ENCODE peak calls at places on chromosome 6, in nine cellular contexts. M is transverse colon, T is ovary, W is SK-N-SH, K is tibial nerve, A is upper lobe of left lung, Y is A549, E is suprapubic skin, F is K562. V is an unnamed sample.

GRCh38 chr6:40442591-40442990 is 144.6 kb downstream of the LRFN2 start:
- DNase-seq in E (no peak), Y (no peak), F (no peak), M (no peak), W (peak; percentile 55), K (no peak), T (no peak), A (peak; percentile 20), V (no peak)

GRCh38 chr6:54057068-54057467 is 54.2 kb upstream of the MLIP start:
- DNase-seq in A (no peak), M (no peak), K (no peak), F (no peak), T (no peak), E (no peak), Y (no peak), W (no peak), V (no peak)

GRCh38 chr6:13794184-13794583 is 20.2 kb downstream of the MCUR1 start:
- DNase-seq in W (no peak), Y (peak; percentile 28), E (no peak), A (no peak), T (no peak), M (no peak), K (no peak), F (peak; percentile 11), V (no peak)

GRCh38 chr6:144840619-144841018 is 555.5 kb downstream of the UTRN start:
- DNase-seq in M (no peak), A (peak; percentile 46), T (no peak), F (no peak), E (no peak), W (no peak), K (no peak), Y (no peak), V (no peak)

GRCh38 chr6:111480988-111481830 is 1.8 kb downstream of the REV3L start:
- DNase-seq in Y (no peak), F (peak; percentile 47), K (no peak), T (no peak), W (no peak), E (no peak), A (no peak), M (no peak), V (no peak)

GRCh38 chr6:100453701-100454521 is 10.8 kb downstream of the SIM1 start:
- DNase-seq in F (no peak), T (no peak), E (no peak), K (no peak), M (no peak), Y (no peak), W (no peak), A (peak; percentile 39), V (no peak)

GRCh38 chr6:130457605-130458004 is 91.8 kb downstream of the TMEM200A start:
- DNase-seq in E (no peak), F (no peak), A (no peak), M (no peak), T (no peak), W (no peak), K (no peak), Y (peak; percentile 1), V (no peak)

GRCh38 chr6:25637946-25638345 is 14.1 kb upstream of the SCGN start:
- DNase-seq in A (no peak), E (no peak), Y (no peak), F (no peak), M (peak; percentile 20), T (no peak), W (no peak), K (no peak), V (no peak)

DNA sequence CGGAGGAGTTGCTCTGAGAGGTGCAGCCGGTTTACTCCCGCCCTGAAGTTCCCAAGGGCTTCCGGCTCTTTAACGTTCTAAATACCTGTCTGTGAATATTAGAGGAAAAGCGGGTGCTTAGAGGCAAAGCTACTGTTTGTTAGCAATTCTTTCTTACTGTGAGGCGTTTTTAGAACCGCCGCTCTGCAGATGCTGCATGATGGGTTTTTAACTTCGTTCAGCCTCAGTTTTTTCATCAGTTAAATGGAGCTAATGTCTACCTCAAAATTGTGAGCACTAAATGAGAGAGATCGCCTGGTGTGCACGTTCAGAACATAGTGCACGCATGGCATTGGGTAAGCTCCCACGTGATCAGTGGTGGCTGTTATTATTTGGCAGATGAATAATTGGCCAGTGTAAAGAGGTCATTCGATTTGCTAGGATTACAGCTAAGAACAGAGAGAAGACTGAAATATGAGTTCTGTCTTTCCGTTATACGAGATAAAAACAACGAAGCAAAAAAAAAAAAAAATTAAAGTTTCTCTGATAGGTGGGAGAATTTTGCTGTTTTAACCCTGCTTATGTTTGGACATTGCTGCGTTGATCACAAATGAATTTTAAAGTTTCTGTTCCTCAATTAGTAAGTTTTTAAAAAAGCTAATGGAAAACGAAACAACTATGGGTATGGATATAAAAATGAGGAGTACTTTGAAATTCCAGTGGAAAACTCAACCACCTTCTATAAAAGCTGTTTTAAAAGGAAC is 660 bp upstream of the TFB1M start:
- DNase-seq in F (peak; percentile 86), E (no peak), W (peak; percentile 46), M (peak; percentile 63), T (no peak), A (no peak), K (peak; percentile 73), Y (peak; percentile 88), V (peak; percentile 89)
- TF ChIP-seq EP300 in F (no peak), E (no peak), W (no peak), M (no peak), T (no peak), A (peak; percentile 46), K (no peak), Y (no peak), V (no peak)

DNA sequence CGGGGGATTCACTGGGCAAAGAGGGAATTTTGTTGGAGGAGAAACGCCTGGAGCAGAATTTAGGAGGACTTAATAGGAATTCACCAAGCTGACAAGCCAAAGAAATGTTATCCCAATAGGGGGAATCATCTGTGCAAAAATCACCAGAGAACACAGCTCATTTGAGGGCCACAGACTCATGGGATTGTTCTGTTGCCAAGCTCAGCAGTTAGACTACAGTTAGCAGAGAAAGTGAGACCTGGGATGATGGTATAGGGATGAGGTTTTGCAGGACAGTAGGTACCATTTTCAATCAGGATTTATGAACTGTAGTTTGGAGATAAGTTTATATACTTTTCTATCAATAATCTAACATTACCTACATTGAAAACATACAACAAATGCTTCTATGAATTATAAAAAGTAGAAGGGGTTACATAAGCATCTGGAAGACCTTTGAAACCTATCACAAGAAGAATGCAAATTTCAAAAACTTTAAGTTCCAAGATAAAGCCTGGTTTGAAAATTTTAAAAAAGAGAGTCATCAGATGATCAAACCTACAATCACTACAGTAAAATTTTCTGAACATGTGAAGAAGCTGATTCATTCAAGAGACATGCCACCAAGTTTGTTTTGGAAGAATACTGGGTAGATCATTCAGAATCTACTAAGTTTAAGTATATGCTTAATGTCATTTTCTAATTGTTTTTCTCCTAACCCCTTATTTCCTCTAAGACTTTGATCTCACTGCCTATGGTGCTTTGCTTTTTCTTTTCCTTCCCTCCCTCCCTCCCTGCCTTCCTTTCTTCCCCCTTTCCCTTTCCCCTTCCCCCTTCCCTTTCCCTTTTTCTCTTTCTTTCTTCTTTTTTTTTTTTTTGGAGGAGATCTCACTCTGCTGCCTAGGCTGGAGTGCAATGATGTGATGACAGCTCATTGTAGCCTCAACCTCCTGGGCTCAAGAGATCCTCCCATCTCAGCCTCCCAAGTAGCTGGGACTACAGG is 81.5 kb downstream of the KIF13A start:
- DNase-seq in W (no peak), F (no peak), Y (peak; percentile 14), M (no peak), E (no peak), T (no peak), A (no peak), K (no peak), V (no peak)
- TF ChIP-seq EP300 in W (peak; percentile 68), F (no peak), Y (no peak), M (no peak), E (no peak), T (no peak), A (no peak), K (no peak), V (no peak)

GRCh38 chr6:132811276-132811675 is 3.1 kb upstream of the RPS12 start:
- DNase-seq in Y (no peak), M (no peak), K (no peak), A (no peak), W (no peak), F (no peak), T (no peak), E (no peak), V (no peak)

GRCh38 chr6:132812255-132812732 is 2.1 kb upstream of the RPS12 start:
- DNase-seq in M (no peak), F (peak; percentile 58), K (no peak), A (no peak), E (no peak), W (no peak), T (no peak), Y (no peak), V (no peak)

GRCh38 chr6:132813173-132813856 is 1.1 kb upstream of the RPS12 start:
- DNase-seq in Y (peak; percentile 33), F (peak; percentile 58), E (no peak), A (peak; percentile 72), W (no peak), M (peak; percentile 49), K (peak; percentile 34), T (peak; percentile 55), V (peak; percentile 72)

GRCh38 chr6:132814716-132815570 is 574 bp downstream of the RPS12 start:
- DNase-seq in A (no peak), E (no peak), Y (no peak), T (no peak), F (peak; percentile 50), M (peak; percentile 11), K (no peak), W (no peak), V (no peak)

DNA sequence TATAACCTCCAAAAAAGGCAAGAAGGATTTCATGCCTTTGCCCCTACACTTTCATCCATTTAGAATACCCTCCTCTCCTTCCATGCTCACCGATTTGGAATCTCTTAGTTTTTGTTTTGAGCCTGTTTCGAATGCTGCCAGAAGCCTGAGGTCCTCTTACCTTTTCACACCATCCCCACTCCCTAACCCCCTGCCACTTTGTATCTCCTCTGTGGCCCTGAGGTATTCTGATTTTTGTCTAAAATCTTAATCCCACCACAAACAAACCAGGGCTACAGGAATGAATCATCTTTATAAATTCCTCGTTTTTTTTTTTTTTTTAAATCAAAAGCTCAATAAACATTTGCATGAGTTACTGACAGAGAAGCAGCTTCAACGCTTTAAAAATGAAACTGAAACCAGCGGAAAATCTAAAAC is 1.6 kb upstream of the RPS12 start:
- DNase-seq in F (peak; percentile 41), T (no peak), A (no peak), M (no peak), K (no peak), W (no peak), Y (no peak), E (no peak), V (no peak)
- TF ChIP-seq EP300 in F (no peak), T (no peak), A (no peak), M (no peak), K (no peak), W (no peak), Y (no peak), E (no peak), V (no peak)

GRCh38 chr6:106194949-106195919 is 109.1 kb downstream of the PRDM1 start:
- DNase-seq in E (no peak), F (no peak), Y (no peak), A (no peak), T (no peak), M (no peak), K (no peak), W (no peak), V (no peak)

GRCh38 chr6:106197441-106197840 is 111.3 kb downstream of the PRDM1 start:
- DNase-seq in Y (no peak), F (no peak), K (no peak), M (peak; percentile 22), W (no peak), E (no peak), T (no peak), A (no peak), V (no peak)

GRCh38 chr6:106199331-106199730 is 113.2 kb downstream of the PRDM1 start:
- DNase-seq in W (no peak), K (no peak), A (no peak), F (no peak), Y (no peak), E (no peak), T (no peak), M (no peak), V (no peak)

GRCh38 chr6:106204961-106205360 is 118.8 kb downstream of the PRDM1 start:
- DNase-seq in E (no peak), Y (no peak), A (no peak), F (no peak), K (no peak), W (no peak), T (no peak), M (no peak), V (no peak)

GRCh38 chr6:106199998-106200397 is 113.9 kb downstream of the PRDM1 start:
- DNase-seq in T (no peak), M (no peak), E (no peak), Y (no peak), K (no peak), F (no peak), W (no peak), A (no peak), V (no peak)
- TF ChIP-seq EP300 in T (no peak), M (no peak), E (no peak), Y (no peak), K (no peak), F (no peak), W (no peak), A (no peak), V (no peak)

V was measured in sigmoid colon.